ENCODE peak calls at places on chromosomes 4 and X, in ten cellular contexts. C, T, R, D, A, S, W, L, U and O are unnamed samples.

GRCh38 chr4:7708981-7709380 is 230.7 kb downstream of the AFAP1 start:
- DNase-seq in C (no peak), T (no peak), R (no peak), D (no peak), A (no peak), S (no peak), W (peak; percentile 23), L (no peak), U (no peak), O (no peak)

GRCh38 chrX:137565921-137566745 is at the start of gene ZIC3:
- DNase-seq in C (peak; percentile 40), T (peak; percentile 72), R (peak; percentile 66), D (no peak), A (peak; percentile 94), S (no peak), W (peak; percentile 24), L (peak; percentile 67), U (peak; percentile 22), O (peak; percentile 15)

GRCh38 chrX:1397001-1397400 is 5.1 kb upstream of the SLC25A6 start:
- DNase-seq in C (no peak), T (no peak), R (no peak), D (no peak), A (no peak), S (no peak), W (no peak), L (peak; percentile 62), U (no peak), O (no peak)

GRCh38 chr4:109419679-109420078 is 13.9 kb upstream of the SEC24B start:
- DNase-seq in C (no peak), T (no peak), R (no peak), D (no peak), A (no peak), S (no peak), W (peak; percentile 36), L (no peak), U (no peak), O (no peak)

GRCh38 chr4:175369087-175369486 is 443.0 kb downstream of the GPM6A start:
- DNase-seq in C (no peak), T (no peak), R (no peak), D (no peak), A (no peak), S (no peak), W (peak; percentile 81), L (no peak), U (no peak), O (no peak)

GRCh38 chrX:41823402-41823801 is 99.4 kb downstream of the GPR82 start:
- DNase-seq in C (no peak), T (no peak), R (no peak), D (no peak), A (no peak), S (no peak), W (peak; percentile 30), L (no peak), U (no peak), O (no peak)

GRCh38 chr4:152687974-152688599 is 8.3 kb upstream of the TMEM154 start:
- DNase-seq in C (no peak), T (no peak), R (no peak), D (no peak), A (no peak), S (no peak), W (no peak), L (no peak), U (no peak), O (no peak)

GRCh38 chr4:60737858-60738257 is 462.3 kb upstream of the ADGRL3 start:
- DNase-seq in C (no peak), T (no peak), R (no peak), D (no peak), A (no peak), S (no peak), W (no peak), L (no peak), U (no peak), O (no peak)

GRCh38 chrX:155966876-155967275 is 30.6 kb upstream of the IL9R start:
- DNase-seq in C (peak; percentile 9), T (no peak), R (peak; percentile 68), D (peak; percentile 34), A (peak; percentile 18), S (peak; percentile 30), W (no peak), L (no peak), U (no peak), O (no peak)

GRCh38 chr4:55184600-55185523 is 59.5 kb upstream of the KDR start:
- DNase-seq in C (peak; percentile 5), T (no peak), R (peak; percentile 66), D (peak; percentile 54), A (peak; percentile 86), S (peak; percentile 29), W (peak; percentile 64), L (no peak), U (no peak), O (no peak)

GRCh38 chrX:67545772-67546495 is 2.1 kb downstream of the AR start:
- DNase-seq in C (no peak), T (peak; percentile 21), R (no peak), D (no peak), A (peak; percentile 35), S (no peak), W (peak; percentile 34), L (peak; percentile 71), U (no peak), O (no peak)

GRCh38 chrX:124217289-124218251 is 114.9 kb upstream of the TEX13D start:
- DNase-seq in C (peak; percentile 68), T (peak; percentile 26), R (no peak), D (peak; percentile 58), A (peak; percentile 65), S (peak; percentile 60), W (peak; percentile 67), L (no peak), U (no peak), O (no peak)

GRCh38 chr4:69156913-69157312 is 57.6 kb downstream of the UGT2B11 start:
- DNase-seq in C (no peak), T (peak; percentile 19), R (no peak), D (no peak), A (peak; percentile 59), S (no peak), W (no peak), L (no peak), U (no peak), O (no peak)

GRCh38 chr4:105277702-105278101 is 131.0 kb downstream of the TET2 start:
- DNase-seq in C (no peak), T (no peak), R (no peak), D (no peak), A (peak; percentile 83), S (no peak), W (no peak), L (no peak), U (no peak), O (no peak)

GRCh38 chr4:142741995-142742394 is 104.1 kb downstream of the INPP4B start:
- DNase-seq in C (no peak), T (no peak), R (no peak), D (no peak), A (peak; percentile 8), S (no peak), W (no peak), L (no peak), U (no peak), O (no peak)

GRCh38 chrX:104165894-104166734 is at the start of gene FAM199X:
- DNase-seq in C (peak; percentile 82), T (peak; percentile 83), R (peak; percentile 90), D (peak; percentile 88), A (peak; percentile 97), S (peak; percentile 84), W (peak; percentile 85), L (peak; percentile 94), U (peak; percentile 82), O (peak; percentile 54)

GRCh38 chrX:150506020-150506419 is 62.4 kb upstream of the MTM1 start:
- DNase-seq in C (no peak), T (no peak), R (no peak), D (no peak), A (peak; percentile 12), S (no peak), W (no peak), L (no peak), U (no peak), O (no peak)

GRCh38 chrX:24513416-24513815 is 48.3 kb downstream of the PDK3 start:
- DNase-seq in C (peak; percentile 57), T (no peak), R (no peak), D (no peak), A (no peak), S (peak; percentile 8), W (no peak), L (no peak), U (no peak), O (no peak)

GRCh38 chrX:154354013-154354412 is 20.4 kb downstream of the FLNA start:
- DNase-seq in C (no peak), T (no peak), R (no peak), D (no peak), A (no peak), S (no peak), W (no peak), L (peak; percentile 70), U (no peak), O (no peak)

GRCh38 chrX:153727108-153727931 is 2.7 kb downstream of the ABCD1 start:
- DNase-seq in C (no peak), T (no peak), R (no peak), D (peak; percentile 41), A (peak; percentile 40), S (no peak), W (peak; percentile 24), L (peak; percentile 89), U (peak; percentile 59), O (peak; percentile 28)

GRCh38 chrX:128458888-128459287 is 406.7 kb upstream of the ACTRT1 start:
- DNase-seq in C (no peak), T (no peak), R (no peak), D (no peak), A (no peak), S (no peak), W (peak; percentile 66), L (no peak), U (no peak), O (no peak)

GRCh38 chr4:77095101-77095826 is 19.5 kb upstream of the CCNI start:
- DNase-seq in C (peak; percentile 71), T (peak; percentile 76), R (peak; percentile 81), D (peak; percentile 87), A (peak; percentile 80), S (peak; percentile 72), W (peak; percentile 55), L (peak; percentile 86), U (peak; percentile 57), O (peak; percentile 18)

GRCh38 chrX:46812445-46812844 is 24.4 kb upstream of the RP2 start:
- DNase-seq in C (no peak), T (no peak), R (no peak), D (no peak), A (peak; percentile 77), S (no peak), W (no peak), L (no peak), U (no peak), O (no peak)

GRCh38 chr4:39516407-39516966 is 10.8 kb downstream of the UGDH start:
- DNase-seq in C (no peak), T (no peak), R (no peak), D (no peak), A (peak; percentile 34), S (no peak), W (no peak), L (no peak), U (no peak), O (no peak)